ENCODE peak calls at places on chromosomes 6 and 20, in eight cellular contexts. I is GM23338, O is colonic mucosa, V is fibroblast of pulmonary artery, H is AG09309, Y is heart right ventricle, Q is heart left ventricle, N is brain microvascular endothelial cell. K is an unnamed sample.

GRCh38 chr6:119442776-119443184 is 93.2 kb upstream of the MAN1A1 start:
- DNase-seq in I (no peak), O (no peak), V (no peak), H (no peak), Y (no peak), Q (peak), N (no peak), K (no peak)

GRCh38 chr20:47773381-47773786 is 11.9 kb downstream of the SULF2 start:
- DNase-seq in I (no peak), O (peak), V (peak), H (no peak), Y (peak), Q (peak), N (no peak), K (no peak)

GRCh38 chr6:148857817-148858390 is 111.1 kb downstream of the UST start:
- DNase-seq in I (no peak), O (no peak), V (no peak), H (peak), Y (no peak), Q (no peak), N (peak), K (peak)

GRCh38 chr20:5863040-5863811 is 87.1 kb downstream of the TRMT6 start:
- DNase-seq in I (no peak), O (no peak), V (peak), H (peak), Y (peak), Q (no peak), N (peak), K (peak)

GRCh38 chr6:105601541-105602174 is 198.8 kb upstream of the PREP start:
- DNase-seq in I (no peak), O (peak), V (peak), H (peak), Y (peak), Q (peak), N (peak), K (peak)

GRCh38 chr20:24990810-24991252 is 1.7 kb downstream of the APMAP start:
- DNase-seq in I (no peak), O (peak), V (no peak), H (no peak), Y (no peak), Q (no peak), N (no peak), K (no peak)

GRCh38 chr20:1761116-1761515 is 103.5 kb upstream of the SIRPG start:
- DNase-seq in I (no peak), O (no peak), V (peak), H (peak), Y (no peak), Q (no peak), N (peak), K (peak)

GRCh38 chr6:55474386-55474785 is 104.6 kb downstream of the HMGCLL1 start:
- DNase-seq in I (no peak), O (no peak), V (no peak), H (no peak), Y (no peak), Q (no peak), N (no peak), K (peak)

GRCh38 chr20:51097334-51098176 is 74.6 kb upstream of the KCNG1 start:
- DNase-seq in I (no peak), O (no peak), V (no peak), H (no peak), Y (no peak), Q (no peak), N (no peak), K (no peak)

GRCh38 chr6:127119361-127120108 is 1.1 kb downstream of the RSPO3 start:
- DNase-seq in I (peak), O (no peak), V (no peak), H (no peak), Y (no peak), Q (no peak), N (no peak), K (no peak)

GRCh38 chr6:35495258-35496035 is 1.4 kb downstream of the TEAD3 start:
- DNase-seq in I (no peak), O (no peak), V (no peak), H (no peak), Y (no peak), Q (no peak), N (no peak), K (peak)

GRCh38 chr6:35492664-35493284 is 4.1 kb downstream of the TEAD3 start:
- DNase-seq in I (no peak), O (no peak), V (no peak), H (no peak), Y (no peak), Q (no peak), N (no peak), K (no peak)

GRCh38 chr6:35493307-35493983 is 3.4 kb downstream of the TEAD3 start:
- DNase-seq in I (no peak), O (no peak), V (no peak), H (no peak), Y (no peak), Q (no peak), N (no peak), K (no peak)

GRCh38 chr6:35496036-35496850 is 636 bp downstream of the TEAD3 start:
- DNase-seq in I (peak), O (peak), V (no peak), H (no peak), Y (peak), Q (peak), N (no peak), K (no peak)

GRCh38 chr6:35494161-35494563 is 2.7 kb downstream of the TEAD3 start:
- DNase-seq in I (peak), O (no peak), V (peak), H (no peak), Y (no peak), Q (no peak), N (no peak), K (peak)
- H3K4me3 ChIP-seq in I (peak), O (peak), V (peak), H (no peak), Y (no peak), Q (no peak), N (peak), K (peak)

DNA sequence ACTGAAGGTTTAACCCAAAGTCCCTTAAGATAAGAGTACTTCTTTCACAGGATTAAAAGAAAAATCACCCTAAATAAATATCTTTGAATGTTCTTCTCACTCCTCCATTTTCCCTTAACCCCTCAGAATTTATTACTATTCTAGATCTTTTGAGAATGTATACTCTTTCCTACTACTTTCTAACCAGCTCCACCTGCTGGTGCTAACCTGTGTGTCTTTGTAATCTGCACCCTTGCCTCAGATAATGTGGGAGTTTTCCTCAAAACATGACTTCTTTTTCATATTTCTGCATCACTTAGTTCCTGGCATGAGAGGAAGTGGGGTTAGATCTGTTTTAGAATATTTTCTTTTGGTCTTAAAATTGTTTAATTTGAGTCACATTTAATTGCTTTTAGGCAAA is 394.2 kb downstream of the BMP2 start:
- DNase-seq in I (peak), O (peak), V (peak), H (no peak), Y (no peak), Q (no peak), N (peak), K (peak)
- TF ChIP-seq CTCF in I (peak), O (no peak), V (peak), H (peak), Y (peak), Q (peak), N (peak), K (peak)

GRCh38 chr6:106748547-106749207 is 119.3 kb downstream of the QRSL1 start:
- DNase-seq in I (peak), O (no peak), V (no peak), H (no peak), Y (no peak), Q (no peak), N (no peak), K (no peak)
- H3K4me3 ChIP-seq in I (no peak), O (no peak), V (no peak), H (no peak), Y (no peak), Q (no peak), N (no peak), K (no peak)

GRCh38 chr6:116535109-116535508 is 10.4 kb downstream of the TRAPPC3L start:
- DNase-seq in I (no peak), O (no peak), V (no peak), H (no peak), Y (no peak), Q (no peak), N (no peak), K (no peak)

GRCh38 chr6:116533233-116533957 is 12.1 kb downstream of the TRAPPC3L start:
- DNase-seq in I (peak), O (no peak), V (no peak), H (no peak), Y (no peak), Q (no peak), N (no peak), K (no peak)

GRCh38 chr6:116531675-116532570 is 13.6 kb downstream of the TRAPPC3L start:
- DNase-seq in I (peak), O (peak), V (peak), H (peak), Y (peak), Q (peak), N (peak), K (peak)

GRCh38 chr6:116530436-116530835 is 15.0 kb downstream of the TRAPPC3L start:
- DNase-seq in I (no peak), O (no peak), V (no peak), H (no peak), Y (no peak), Q (no peak), N (no peak), K (no peak)

GRCh38 chr6:116536216-116536621 is 9.3 kb downstream of the TRAPPC3L start:
- DNase-seq in I (peak), O (peak), V (peak), H (peak), Y (no peak), Q (no peak), N (peak), K (peak)
- TF ChIP-seq CTCF in I (peak), O (peak), V (peak), H (peak), Y (peak), Q (peak), N (peak), K (peak)

DNA sequence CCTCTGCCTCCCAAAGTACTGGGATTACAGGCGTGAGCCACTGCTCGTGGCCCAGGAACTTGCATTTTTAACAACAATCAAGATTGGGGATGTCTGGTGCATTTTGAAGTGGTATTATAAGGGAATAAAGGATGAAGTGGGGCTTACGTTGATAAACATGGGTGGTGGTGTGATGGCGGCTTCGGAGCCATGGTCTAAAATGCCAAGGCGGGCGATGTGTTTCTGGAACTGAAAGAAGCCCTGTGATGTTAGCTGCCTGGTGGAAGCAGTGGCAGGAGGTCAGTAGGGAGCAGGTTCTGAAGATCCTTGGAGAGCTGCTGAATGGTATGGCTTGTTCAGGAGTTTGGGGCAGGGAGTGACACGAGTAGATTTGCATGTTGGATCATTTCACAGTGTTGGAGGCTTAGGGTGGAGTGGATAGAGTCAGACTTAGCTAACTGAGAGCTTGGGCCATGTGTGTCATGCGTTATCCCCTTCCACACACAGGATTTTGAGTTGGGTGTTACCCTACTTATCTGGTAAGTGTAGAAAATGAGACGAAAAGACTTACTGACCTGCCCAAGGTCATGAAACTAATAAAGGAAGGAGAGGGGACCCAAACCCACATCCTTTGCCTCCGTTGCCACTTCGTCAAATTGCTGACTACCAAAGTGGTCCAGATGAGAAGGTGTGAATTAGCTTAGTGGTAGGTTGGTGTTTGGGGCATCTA is 1.5 kb downstream of the NELFCD start:
- DNase-seq in I (no peak), O (no peak), V (no peak), H (no peak), Y (no peak), Q (no peak), N (no peak), K (no peak)
- H3K4me3 ChIP-seq in I (peak), O (peak), V (peak), H (peak), Y (peak), Q (peak), N (no peak), K (peak)

DNA sequence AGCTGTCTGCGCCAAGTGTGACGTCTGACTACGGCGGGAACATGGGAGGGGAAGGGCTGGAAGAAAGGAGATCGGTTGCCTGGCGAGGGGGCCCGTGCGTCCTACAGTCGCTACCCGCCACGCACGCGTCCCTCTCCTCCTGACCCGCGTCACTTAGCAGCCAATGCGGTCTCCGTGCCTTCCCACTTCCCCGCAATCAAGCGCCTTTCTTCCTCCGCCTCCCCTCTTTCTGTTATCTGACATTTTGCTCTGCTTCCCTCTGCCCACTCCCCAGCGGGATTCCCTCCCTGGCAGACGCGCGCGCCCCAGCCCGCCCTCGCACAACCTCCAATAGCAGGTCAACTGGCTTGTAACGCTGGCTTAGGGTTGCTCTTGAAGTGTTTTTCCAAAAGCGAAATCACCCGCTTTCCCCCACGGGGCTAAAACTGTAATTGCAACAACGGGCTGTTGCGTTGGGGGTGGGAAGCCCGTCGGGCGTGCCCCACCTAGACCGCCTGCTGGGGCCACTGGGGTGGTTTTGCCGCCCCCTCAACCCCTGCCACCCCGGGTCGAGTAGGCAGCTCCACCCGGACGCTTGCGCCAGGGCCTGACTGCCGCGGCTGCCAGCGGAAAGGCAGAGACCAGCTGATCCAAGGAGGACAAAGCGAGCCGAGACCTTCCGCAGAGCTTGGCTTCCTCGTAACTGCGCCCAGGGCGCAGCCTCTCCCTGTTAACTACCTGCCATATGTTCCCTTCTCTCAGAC is 6.2 kb upstream of the SOX4 start:
- DNase-seq in I (peak), O (peak), V (peak), H (no peak), Y (peak), Q (peak), N (peak), K (peak)
- TF ChIP-seq CTCF in I (no peak), O (no peak), V (peak), H (peak), Y (peak), Q (peak), N (peak), K (peak)

GRCh38 chr6:30491963-30492616 is 2.8 kb downstream of the HLA-E start:
- DNase-seq in I (no peak), O (no peak), V (no peak), H (no peak), Y (no peak), Q (no peak), N (no peak), K (no peak)
- H3K4me3 ChIP-seq in I (no peak), O (peak), V (no peak), H (no peak), Y (peak), Q (peak), N (no peak), K (no peak)

DNA sequence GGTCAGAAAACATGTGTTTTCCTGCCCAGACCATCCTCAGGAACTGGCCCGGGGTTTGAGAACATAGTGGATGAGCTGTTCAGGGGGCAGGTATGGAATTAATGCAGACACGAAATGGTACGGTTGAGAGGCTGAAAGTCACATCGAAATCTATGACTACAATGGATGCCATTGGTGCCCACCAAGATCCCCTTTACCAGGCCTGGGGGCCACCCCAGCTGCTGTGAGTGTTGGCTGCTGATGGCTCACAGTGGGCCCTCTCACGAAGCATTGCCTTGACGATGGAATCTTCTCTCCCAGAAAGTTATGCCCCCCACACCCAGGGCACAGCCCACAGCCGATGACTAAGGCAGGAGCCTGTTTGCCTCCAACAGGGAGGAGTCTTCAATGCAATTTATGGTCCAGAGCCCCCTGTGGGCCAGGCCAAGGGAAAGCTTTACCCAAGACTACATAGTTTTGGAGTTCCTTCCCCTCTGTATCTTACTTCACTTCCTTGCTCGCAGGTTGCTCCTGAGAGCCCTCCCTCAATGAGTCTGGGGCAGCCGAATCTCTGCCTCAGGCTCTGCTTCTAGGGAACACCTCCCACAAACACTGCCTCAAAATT is 92.6 kb downstream of the BFSP1 start:
- DNase-seq in I (peak), O (no peak), V (no peak), H (no peak), Y (no peak), Q (no peak), N (no peak), K (no peak)
- TF ChIP-seq CTCF in I (peak), O (no peak), V (no peak), H (no peak), Y (no peak), Q (no peak), N (peak), K (no peak)

K was measured in foreskin fibroblast.